ENCODE peak calls at places on chromosomes 5 and 9, in eight cellular contexts. One of them, this sample, is unnamed.

GRCh38 chr5:166367391-166367790 is 1924.1 kb upstream of the WWC1 start:
- DNase-seq in H1: no peak
- DNase-seq in SK-N-SH: no peak
- DNase-seq in K562: no peak
- DNase-seq in endothelial cell of umbilical vein: no peak
- DNase-seq in HCT116: no peak
- DNase-seq in HepG2: no peak
- DNase-seq in GM12878: no peak
- DNase-seq in this sample: no peak

GRCh38 chr5:108060340-108060739 is 321.6 kb downstream of the FBXL17 start:
- DNase-seq in HepG2: no peak
- DNase-seq in GM12878: no peak
- DNase-seq in H1: no peak
- DNase-seq in HCT116: no peak
- DNase-seq in SK-N-SH: no peak
- DNase-seq in endothelial cell of umbilical vein: no peak
- DNase-seq in K562: no peak
- DNase-seq in this sample: no peak

GRCh38 chr9:123063172-123063508 is 29.7 kb downstream of the GPR21 start:
- DNase-seq in GM12878: no peak
- DNase-seq in SK-N-SH: no peak
- DNase-seq in HepG2: no peak
- DNase-seq in endothelial cell of umbilical vein: no peak
- DNase-seq in HCT116: no peak
- DNase-seq in K562: no peak
- DNase-seq in H1: no peak
- DNase-seq in this sample: no peak

GRCh38 chr5:56569051-56569450 is 246.3 kb upstream of the MAP3K1 start:
- DNase-seq in K562: no peak
- DNase-seq in HepG2: no peak
- DNase-seq in endothelial cell of umbilical vein: peak
- DNase-seq in H1: no peak
- DNase-seq in HCT116: no peak
- DNase-seq in GM12878: no peak
- DNase-seq in SK-N-SH: no peak
- DNase-seq in this sample: no peak

GRCh38 chr5:173278641-173279040 is 43.6 kb upstream of the NKX2-5 start:
- DNase-seq in HepG2: no peak
- DNase-seq in endothelial cell of umbilical vein: no peak
- DNase-seq in SK-N-SH: no peak
- DNase-seq in H1: no peak
- DNase-seq in HCT116: no peak
- DNase-seq in K562: no peak
- DNase-seq in GM12878: no peak
- DNase-seq in this sample: no peak

GRCh38 chr9:114311571-114312512 is 11.1 kb upstream of the ORM1 start:
- DNase-seq in GM12878: no peak
- DNase-seq in K562: no peak
- DNase-seq in SK-N-SH: no peak
- DNase-seq in HepG2: no peak
- DNase-seq in endothelial cell of umbilical vein: no peak
- DNase-seq in H1: no peak
- DNase-seq in HCT116: no peak
- DNase-seq in this sample: no peak

GRCh38 chr9:89274838-89275237 is 36.2 kb upstream of the CKS2 start:
- DNase-seq in HepG2: no peak
- DNase-seq in HCT116: no peak
- DNase-seq in GM12878: no peak
- DNase-seq in endothelial cell of umbilical vein: no peak
- DNase-seq in H1: no peak
- DNase-seq in SK-N-SH: no peak
- DNase-seq in K562: no peak
- DNase-seq in this sample: no peak

GRCh38 chr5:147485046-147485445 is 24.8 kb downstream of the DPYSL3 start:
- DNase-seq in GM12878: no peak
- DNase-seq in endothelial cell of umbilical vein: no peak
- DNase-seq in HepG2: no peak
- DNase-seq in K562: no peak
- DNase-seq in H1: no peak
- DNase-seq in SK-N-SH: no peak
- DNase-seq in HCT116: no peak
- DNase-seq in this sample: no peak

GRCh38 chr5:27308151-27308550 is 269.8 kb upstream of the CDH9 start:
- DNase-seq in HCT116: no peak
- DNase-seq in endothelial cell of umbilical vein: no peak
- DNase-seq in HepG2: no peak
- DNase-seq in H1: no peak
- DNase-seq in GM12878: no peak
- DNase-seq in K562: no peak
- DNase-seq in SK-N-SH: no peak
- DNase-seq in this sample: no peak

DNA sequence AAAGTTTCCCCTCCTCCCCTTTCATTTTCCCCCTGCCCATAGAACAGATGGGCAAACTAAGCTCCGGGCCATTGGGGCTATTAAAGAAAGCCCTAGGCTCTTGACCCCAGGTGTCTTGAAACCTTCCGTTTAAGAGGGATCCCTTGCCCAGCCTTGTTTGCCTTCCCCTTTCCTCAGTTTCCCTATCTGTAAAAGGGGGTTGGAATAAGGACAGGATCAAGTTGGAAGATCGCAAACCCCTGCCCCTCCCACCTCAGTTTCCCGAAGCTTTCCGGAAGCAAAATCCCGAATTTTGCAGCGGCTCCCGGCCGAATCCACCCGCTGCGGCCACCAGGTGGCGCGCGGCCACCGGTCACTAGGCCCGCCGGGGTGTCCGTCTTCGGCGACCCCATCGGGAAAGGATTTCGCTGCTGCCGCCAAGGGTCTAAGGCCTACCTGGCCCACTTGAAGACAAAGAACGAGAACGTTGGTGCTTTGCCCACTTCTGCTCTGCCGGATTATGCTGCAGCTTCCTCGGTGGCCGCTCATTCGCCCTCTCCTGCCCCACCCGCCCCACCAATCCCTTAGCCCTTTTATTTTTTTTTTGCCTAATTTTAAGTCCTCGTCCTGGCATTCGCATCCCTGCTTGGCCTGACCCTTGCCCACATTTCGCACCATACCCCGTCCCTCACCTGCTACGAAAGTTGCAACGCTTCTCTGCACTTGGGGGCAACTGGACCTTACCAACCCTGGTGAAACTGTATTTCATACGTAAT is 933 bp upstream of the NR6A1 start:
- DNase-seq in H1: no peak
- DNase-seq in HepG2: peak
- DNase-seq in HCT116: peak
- DNase-seq in endothelial cell of umbilical vein: peak
- DNase-seq in SK-N-SH: peak
- DNase-seq in K562: peak
- DNase-seq in GM12878: no peak
- DNase-seq in this sample: no peak
- H3K4me3 ChIP-seq in H1: peak
- H3K4me3 ChIP-seq in HepG2: peak
- H3K4me3 ChIP-seq in HCT116: peak
- H3K4me3 ChIP-seq in endothelial cell of umbilical vein: peak
- H3K4me3 ChIP-seq in SK-N-SH: peak
- H3K4me3 ChIP-seq in K562: peak
- H3K4me3 ChIP-seq in GM12878: peak
- H3K4me3 ChIP-seq in this sample: peak

DNA sequence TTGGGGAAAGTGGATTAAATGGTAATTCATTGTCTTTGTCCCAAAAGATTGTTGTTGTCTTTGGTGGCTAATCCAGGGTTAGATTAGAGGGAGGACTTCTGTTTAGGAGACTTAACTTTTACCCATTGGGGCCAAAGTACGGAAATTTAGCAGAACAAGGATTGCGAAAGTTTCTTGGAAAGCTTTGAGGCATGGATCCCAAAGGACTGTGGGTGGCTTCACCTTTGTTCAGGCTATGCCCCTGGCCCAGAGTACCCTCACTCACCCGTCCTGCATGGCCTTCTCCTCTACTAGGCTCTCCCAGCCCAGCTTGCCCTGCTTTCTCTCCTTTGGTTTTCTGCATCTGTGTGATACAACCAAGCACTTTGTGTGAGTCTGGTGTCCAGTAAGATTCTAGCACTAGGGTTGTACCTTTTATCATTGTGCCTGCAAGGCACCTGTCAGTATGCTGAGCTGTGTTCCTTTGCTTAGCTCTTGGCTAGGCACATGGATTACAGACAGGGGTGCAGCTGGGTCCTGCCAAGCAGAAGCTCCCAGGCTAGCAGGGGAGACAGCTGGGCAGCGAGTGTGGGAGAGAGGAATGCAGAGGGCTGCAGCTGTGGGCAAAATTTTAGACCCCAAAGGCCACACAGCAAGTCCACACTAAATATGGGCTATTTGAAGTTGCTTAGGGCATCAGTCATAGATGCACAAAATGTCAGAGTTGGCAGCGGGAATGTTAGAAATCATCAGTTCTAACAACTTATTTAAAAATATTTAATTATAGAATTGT is 3.2 kb downstream of the PPARGC1B start:
- DNase-seq in H1: no peak
- DNase-seq in endothelial cell of umbilical vein: no peak
- DNase-seq in HepG2: no peak
- DNase-seq in K562: no peak
- DNase-seq in SK-N-SH: no peak
- DNase-seq in HCT116: no peak
- DNase-seq in GM12878: no peak
- DNase-seq in this sample: no peak
- H3K9ac ChIP-seq in H1: no peak
- H3K9ac ChIP-seq in endothelial cell of umbilical vein: no peak
- H3K9ac ChIP-seq in HepG2: no peak
- H3K9ac ChIP-seq in K562: peak
- H3K9ac ChIP-seq in SK-N-SH: no peak
- H3K9ac ChIP-seq in HCT116: no peak
- H3K9ac ChIP-seq in GM12878: peak
- H3K9ac ChIP-seq in this sample: no peak

DNA sequence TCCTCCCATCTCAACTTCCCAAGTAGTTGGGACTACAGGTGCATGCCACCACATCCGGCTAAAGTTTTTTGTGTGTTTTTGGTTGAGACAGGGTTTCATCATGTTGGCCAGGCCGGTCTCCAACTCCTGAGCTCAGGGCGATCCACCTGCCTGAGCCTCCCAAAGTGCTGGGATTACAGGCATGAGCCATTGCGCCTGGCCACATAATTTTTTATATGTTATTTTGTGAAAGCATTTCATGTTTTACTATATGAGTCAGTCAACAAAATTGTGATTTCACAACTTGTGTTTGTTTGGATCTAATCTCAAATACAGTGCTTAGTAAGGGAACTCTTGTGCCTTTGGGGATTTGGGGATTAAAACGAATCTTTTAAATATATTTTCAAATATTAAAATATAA is 20.0 kb upstream of the FAM120AOS start:
- DNase-seq in H1: no peak
- DNase-seq in GM12878: no peak
- DNase-seq in HCT116: no peak
- DNase-seq in endothelial cell of umbilical vein: no peak
- DNase-seq in HepG2: no peak
- DNase-seq in SK-N-SH: no peak
- DNase-seq in K562: no peak
- DNase-seq in this sample: no peak
- TF ChIP-seq POLR2AphosphoS5 in H1: no peak
- TF ChIP-seq POLR2AphosphoS5 in GM12878: no peak
- TF ChIP-seq POLR2AphosphoS5 in HCT116: no peak
- TF ChIP-seq POLR2AphosphoS5 in endothelial cell of umbilical vein: no peak
- TF ChIP-seq POLR2AphosphoS5 in HepG2: no peak
- TF ChIP-seq POLR2AphosphoS5 in SK-N-SH: no peak
- TF ChIP-seq POLR2AphosphoS5 in K562: no peak
- TF ChIP-seq POLR2AphosphoS5 in this sample: no peak

DNA sequence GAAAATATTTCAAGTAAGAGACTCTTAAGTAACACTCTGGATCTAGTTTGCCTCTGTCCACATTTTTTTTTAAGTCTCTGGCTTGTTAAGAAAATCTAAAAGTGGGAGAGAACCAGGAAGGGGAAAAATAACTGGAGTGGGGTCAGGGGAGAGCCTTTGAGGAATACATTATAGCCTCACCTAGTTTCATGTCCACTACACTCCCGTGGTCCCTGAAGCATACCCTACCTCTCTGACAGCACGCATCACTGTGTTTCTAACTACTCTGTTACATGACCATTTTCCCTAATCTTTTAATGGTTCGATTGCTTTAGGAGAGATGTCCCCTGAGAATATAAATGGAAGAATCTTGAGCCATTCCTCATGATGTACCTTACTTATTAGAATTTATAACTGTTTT is 318.3 kb downstream of the TMEM167A start:
- DNase-seq in GM12878: no peak
- DNase-seq in H1: no peak
- DNase-seq in HepG2: no peak
- DNase-seq in K562: no peak
- DNase-seq in endothelial cell of umbilical vein: no peak
- DNase-seq in SK-N-SH: no peak
- DNase-seq in HCT116: no peak
- DNase-seq in this sample: no peak
- H3K4me3 ChIP-seq in GM12878: no peak
- H3K4me3 ChIP-seq in H1: no peak
- H3K4me3 ChIP-seq in HepG2: no peak
- H3K4me3 ChIP-seq in K562: no peak
- H3K4me3 ChIP-seq in endothelial cell of umbilical vein: no peak
- H3K4me3 ChIP-seq in SK-N-SH: no peak
- H3K4me3 ChIP-seq in HCT116: no peak
- H3K4me3 ChIP-seq in this sample: no peak

GRCh38 chr5:146072595-146072994 is 32.8 kb downstream of the PLAC8L1 start:
- DNase-seq in HCT116: no peak
- DNase-seq in H1: no peak
- DNase-seq in HepG2: no peak
- DNase-seq in GM12878: no peak
- DNase-seq in K562: no peak
- DNase-seq in endothelial cell of umbilical vein: no peak
- DNase-seq in SK-N-SH: no peak
- DNase-seq in this sample: no peak
- H3K9ac ChIP-seq in HCT116: no peak
- H3K9ac ChIP-seq in H1: no peak
- H3K9ac ChIP-seq in HepG2: no peak
- H3K9ac ChIP-seq in GM12878: no peak
- H3K9ac ChIP-seq in K562: no peak
- H3K9ac ChIP-seq in endothelial cell of umbilical vein: no peak
- H3K9ac ChIP-seq in SK-N-SH: no peak
- H3K9ac ChIP-seq in this sample: no peak

DNA sequence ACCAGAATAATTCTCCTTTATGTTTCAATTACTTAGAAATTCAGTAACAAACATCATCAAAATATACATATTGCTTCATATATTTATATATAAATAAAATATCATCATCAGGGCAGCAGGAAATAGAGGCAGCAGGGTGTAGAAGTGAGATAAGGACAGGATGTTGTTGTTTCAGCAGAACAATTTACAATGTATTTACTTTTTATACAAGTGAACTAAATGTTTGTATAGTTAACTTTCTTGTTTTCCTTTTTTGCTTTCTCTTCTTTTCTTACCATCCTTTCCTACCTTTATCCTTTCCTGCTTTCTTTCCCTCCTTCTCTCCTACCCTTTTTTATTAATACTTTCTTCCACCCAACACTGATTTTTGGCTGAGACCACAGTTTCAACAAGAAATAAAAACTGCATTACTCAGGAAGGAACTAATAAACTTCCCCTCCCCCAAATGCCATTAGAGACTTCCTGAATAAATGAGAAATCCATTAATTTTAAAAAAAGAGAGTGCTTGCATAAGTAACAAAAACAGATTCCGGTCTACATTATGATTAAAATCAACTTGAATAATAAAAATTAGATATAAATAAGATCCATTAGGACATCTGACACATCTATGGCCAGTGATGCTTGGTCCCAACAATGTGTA is 159.8 kb upstream of the ACOT12 start:
- DNase-seq in K562: no peak
- DNase-seq in HCT116: no peak
- DNase-seq in endothelial cell of umbilical vein: peak
- DNase-seq in H1: no peak
- DNase-seq in GM12878: no peak
- DNase-seq in HepG2: no peak
- DNase-seq in SK-N-SH: no peak
- DNase-seq in this sample: peak
- TF ChIP-seq POLR2AphosphoS5 in K562: no peak
- TF ChIP-seq POLR2AphosphoS5 in HCT116: no peak
- TF ChIP-seq POLR2AphosphoS5 in endothelial cell of umbilical vein: peak
- TF ChIP-seq POLR2AphosphoS5 in H1: no peak
- TF ChIP-seq POLR2AphosphoS5 in GM12878: no peak
- TF ChIP-seq POLR2AphosphoS5 in HepG2: no peak
- TF ChIP-seq POLR2AphosphoS5 in SK-N-SH: no peak
- TF ChIP-seq POLR2AphosphoS5 in this sample: peak

This sample was measured in SK-N-MC.